ENCODE peak calls at places on chromosomes 16 and 17, in six cellular contexts. O is A549, Y is HepG2, U is K562, I is endothelial cell of umbilical vein, C is GM12878. V is an unnamed sample.
A peak's percentile ranks its signal among the peaks of the same experiment; 100 is the strongest.

GRCh38 chr16:11843861-11844260 is 7.5 kb downstream of the RSL1D1 start:
- DNase-seq in O (no peak), Y (no peak), U (no peak), I (no peak), C (no peak), V (no peak)

GRCh38 chr16:7505495-7505894 is 172.8 kb downstream of the RBFOX1 start:
- DNase-seq in O (no peak), Y (no peak), U (no peak), I (no peak), C (no peak), V (no peak)

GRCh38 chr17:17792143-17792550 is 44.6 kb downstream of the SREBF1 start:
- DNase-seq in O (no peak), Y (no peak), U (no peak), I (no peak), C (no peak), V (no peak)

GRCh38 chr16:89060207-89060794 is 33.4 kb upstream of the ACSF3 start:
- DNase-seq in O (no peak), Y (no peak), U (no peak), I (no peak), C (peak; percentile 78), V (no peak)

GRCh38 chr17:59783221-59784016 is 76.0 kb downstream of the VMP1 start:
- DNase-seq in O (peak; percentile 90), Y (no peak), U (peak; percentile 33), I (peak; percentile 91), C (no peak), V (peak; percentile 41)

GRCh38 chr16:65214196-65214595 is 92.3 kb upstream of the CDH11 start:
- DNase-seq in O (no peak), Y (no peak), U (no peak), I (no peak), C (no peak), V (no peak)

GRCh38 chr17:57555636-57556175 is 189.4 kb downstream of the CCDC182 start:
- DNase-seq in O (no peak), Y (no peak), U (no peak), I (no peak), C (no peak), V (no peak)

GRCh38 chr16:4273858-4274291 is 1.1 kb upstream of the TFAP4 start:
- DNase-seq in O (peak; percentile 82), Y (peak; percentile 32), U (no peak), I (peak; percentile 63), C (no peak), V (peak; percentile 79)

GRCh38 chr17:16583781-16584180 is 14.8 kb upstream of the ZNF287 start:
- DNase-seq in O (no peak), Y (no peak), U (no peak), I (no peak), C (no peak), V (no peak)

GRCh38 chr17:77308768-77309726 is 168.3 kb downstream of the SEC14L1 start:
- DNase-seq in O (no peak), Y (no peak), U (no peak), I (no peak), C (no peak), V (peak; percentile 80)

GRCh38 chr17:55814377-55814776 is 63.5 kb downstream of the PCTP start:
- DNase-seq in O (peak; percentile 20), Y (no peak), U (no peak), I (peak; percentile 61), C (no peak), V (no peak)

GRCh38 chr17:18182190-18182977 is 1.2 kb upstream of the ALKBH5 start:
- DNase-seq in O (no peak), Y (no peak), U (no peak), I (peak; percentile 16), C (no peak), V (peak; percentile 61)

GRCh38 chr17:10156579-10157488 is 41.6 kb downstream of the GAS7 start:
- DNase-seq in O (no peak), Y (no peak), U (no peak), I (no peak), C (peak; percentile 73), V (peak; percentile 100)

GRCh38 chr16:64910351-64910750 is 211.5 kb downstream of the CDH11 start:
- DNase-seq in O (peak; percentile 16), Y (no peak), U (no peak), I (no peak), C (no peak), V (no peak)

GRCh38 chr17:12579245-12579644 is 86.4 kb upstream of the MYOCD start:
- DNase-seq in O (no peak), Y (no peak), U (no peak), I (no peak), C (no peak), V (no peak)

GRCh38 chr17:12231027-12231682 is 210.5 kb downstream of the MAP2K4 start:
- DNase-seq in O (peak; percentile 70), Y (no peak), U (no peak), I (no peak), C (no peak), V (no peak)

GRCh38 chr16:1999866-2000514 is 9.6 kb downstream of the ZNF598 start:
- DNase-seq in O (no peak), Y (no peak), U (no peak), I (no peak), C (no peak), V (no peak)

GRCh38 chr16:8872071-8872470 is 3.3 kb upstream of the CARHSP1 start:
- DNase-seq in O (no peak), Y (no peak), U (no peak), I (no peak), C (no peak), V (no peak)

GRCh38 chr16:8874388-8874787 is 5.6 kb upstream of the CARHSP1 start:
- DNase-seq in O (no peak), Y (no peak), U (no peak), I (no peak), C (no peak), V (no peak)

GRCh38 chr16:8869212-8869987 is 594 bp upstream of the CARHSP1 start:
- DNase-seq in O (no peak), Y (peak; percentile 65), U (peak; percentile 61), I (no peak), C (no peak), V (peak; percentile 56)

GRCh38 chr16:8868272-8869211 is at the start of gene CARHSP1:
- DNase-seq in O (peak; percentile 91), Y (peak; percentile 93), U (peak; percentile 99), I (peak; percentile 92), C (peak; percentile 51), V (peak; percentile 94)

DNA sequence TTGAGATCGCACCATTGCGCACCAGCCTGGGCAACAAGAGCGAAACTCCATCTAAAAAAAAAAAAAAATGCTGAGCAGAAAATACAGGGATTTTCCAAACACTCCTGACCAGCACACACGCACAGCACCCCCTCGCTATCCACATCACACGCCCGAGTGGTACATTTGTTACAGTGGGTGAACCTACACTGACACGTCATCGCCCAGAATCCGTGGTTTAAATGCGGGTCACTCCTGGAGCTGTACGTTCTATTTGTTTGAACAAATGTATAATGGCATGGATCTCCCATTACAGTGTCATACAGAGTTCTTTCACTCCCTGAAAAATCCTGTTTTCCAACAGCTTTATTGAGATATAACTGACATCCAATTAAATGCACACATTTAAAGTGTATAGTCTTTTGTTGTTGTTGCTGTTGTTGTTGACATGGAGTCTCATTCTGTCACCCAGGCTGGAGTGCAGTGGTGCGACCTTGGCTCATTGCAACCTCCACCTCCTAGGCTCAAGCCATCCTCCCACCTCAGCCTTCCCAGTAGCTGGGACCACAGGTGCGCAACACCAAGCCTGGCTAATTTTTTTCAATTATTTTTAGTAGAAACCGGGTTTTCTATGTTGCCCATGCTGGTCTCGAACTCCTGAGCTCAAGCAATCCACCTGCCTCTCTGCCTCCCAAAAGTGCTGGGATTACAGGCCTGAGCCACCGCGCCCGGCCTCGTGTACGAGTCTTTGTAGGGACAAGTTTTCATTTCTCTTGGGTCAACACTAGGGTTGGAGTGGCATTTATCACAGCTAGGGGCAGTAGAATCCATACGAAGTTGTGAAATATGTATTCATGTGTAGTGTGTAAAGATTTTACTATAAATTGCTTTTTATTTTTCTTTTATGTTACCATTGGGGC is 4.4 kb upstream of the CARHSP1 start:
- DNase-seq in O (no peak), Y (peak; percentile 67), U (no peak), I (no peak), C (no peak), V (no peak)
- TF ChIP-seq CTCF in O (peak; percentile 19), Y (peak; percentile 53), U (peak; percentile 53), I (peak; percentile 14), C (peak; percentile 34), V (no peak)

GRCh38 chr17:48625502-48626201 is 506 bp downstream of the HOXB9 start:
- DNase-seq in O (peak; percentile 66), Y (no peak), U (peak; percentile 62), I (peak; percentile 35), C (no peak), V (peak; percentile 53)
- TF ChIP-seq POLR2A in O (peak; percentile 45), Y (no peak), U (peak; percentile 67), I (no peak), C (no peak), V (peak; percentile 20)

DNA sequence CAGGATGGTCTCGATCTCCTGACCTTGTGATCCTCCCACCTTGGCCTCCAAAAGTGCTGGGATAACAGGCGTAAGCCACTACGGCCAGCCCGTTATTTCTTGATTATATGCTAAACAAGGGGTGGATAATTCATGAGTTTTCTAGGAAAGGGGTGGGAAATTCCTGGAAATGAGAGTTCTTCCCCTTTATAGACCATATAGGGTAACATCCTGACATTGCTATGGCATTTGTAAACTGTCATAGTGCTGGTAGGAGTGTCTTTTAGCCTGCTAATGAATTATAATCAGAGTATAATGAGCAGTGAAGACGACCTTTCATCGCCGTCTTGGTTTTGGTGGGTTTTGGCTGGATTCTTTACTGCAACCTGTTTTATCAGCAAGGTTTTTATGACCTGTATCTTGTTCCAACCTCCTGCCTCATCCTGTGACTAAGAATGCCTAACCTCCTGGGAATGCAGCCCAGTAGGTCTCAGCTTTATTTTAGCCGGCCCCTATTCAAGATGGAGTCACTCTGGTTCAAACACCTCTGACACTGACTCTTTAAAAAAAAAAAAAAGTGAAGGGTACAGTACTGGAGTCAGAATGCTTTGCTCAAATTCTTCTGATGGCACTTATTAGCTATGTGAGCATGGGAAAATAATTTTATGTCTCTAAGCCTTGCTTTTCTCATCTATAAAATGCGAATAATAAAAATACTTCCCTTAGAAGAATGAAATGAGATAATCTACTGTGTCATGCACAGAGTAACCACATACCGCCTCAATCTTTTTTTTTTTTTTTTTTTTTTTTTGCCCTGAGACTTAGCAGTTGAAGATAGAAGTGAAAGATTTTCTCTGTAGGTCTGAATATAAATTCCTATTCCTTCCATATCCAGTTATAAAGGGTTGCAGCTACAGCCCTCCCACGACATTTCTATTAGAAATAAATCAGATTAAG is 5.1 kb upstream of the CALCOCO2 start:
- DNase-seq in O (no peak), Y (no peak), U (peak; percentile 35), I (no peak), C (no peak), V (no peak)
- TF ChIP-seq MYC in O (no peak), Y (no peak), U (no peak), I (no peak), C (no peak), V (no peak)

GRCh38 chr17:998111-998510 is 1.2 kb downstream of the TIMM22 start:
- DNase-seq in O (no peak), Y (no peak), U (no peak), I (no peak), C (no peak), V (no peak)

GRCh38 chr17:1002771-1003555 is 6.0 kb downstream of the TIMM22 start:
- DNase-seq in O (no peak), Y (no peak), U (no peak), I (peak; percentile 92), C (no peak), V (no peak)

GRCh38 chr17:1001640-1002411 is 4.9 kb downstream of the TIMM22 start:
- DNase-seq in O (no peak), Y (no peak), U (no peak), I (no peak), C (no peak), V (no peak)

GRCh38 chr17:1002412-1002753 is 5.5 kb downstream of the TIMM22 start:
- DNase-seq in O (no peak), Y (no peak), U (no peak), I (no peak), C (no peak), V (no peak)

GRCh38 chr17:1000597-1001490 is 3.9 kb downstream of the TIMM22 start:
- DNase-seq in O (no peak), Y (peak; percentile 56), U (no peak), I (peak; percentile 87), C (no peak), V (no peak)
- TF ChIP-seq CTCF in O (no peak), Y (no peak), U (no peak), I (no peak), C (no peak), V (no peak)